ENCODE peak calls at places on chromosomes 5 and 9, in nine cellular contexts. One of them, this sample, is unnamed.
A peak's percentile ranks its signal among the peaks of the same experiment; 100 is the strongest.

GRCh38 chr9:87063246-87063645 is 115.9 kb upstream of the GAS1 start:
- DNase-seq in OCI-LY7: no peak
- DNase-seq in esophagus squamous epithelium: no peak
- DNase-seq in A549: no peak
- DNase-seq in CD8-positive, alpha-beta T cell: no peak
- DNase-seq in astrocyte of the cerebellum: peak; percentile 5
- DNase-seq in fibroblast of mammary gland: peak; percentile 85
- DNase-seq in AG10803: peak; percentile 93
- DNase-seq in tibial artery: peak; percentile 77
- DNase-seq in this sample: no peak

GRCh38 chr9:126663661-126664072 is 49.9 kb downstream of the LMX1B start:
- DNase-seq in fibroblast of mammary gland: no peak
- DNase-seq in esophagus squamous epithelium: no peak
- DNase-seq in AG10803: no peak
- DNase-seq in CD8-positive, alpha-beta T cell: no peak
- DNase-seq in tibial artery: no peak
- DNase-seq in astrocyte of the cerebellum: no peak
- DNase-seq in OCI-LY7: no peak
- DNase-seq in A549: no peak
- DNase-seq in this sample: no peak

GRCh38 chr9:34579819-34580185 is 9.7 kb downstream of the CNTFR start:
- DNase-seq in AG10803: no peak
- DNase-seq in astrocyte of the cerebellum: no peak
- DNase-seq in CD8-positive, alpha-beta T cell: no peak
- DNase-seq in tibial artery: no peak
- DNase-seq in A549: no peak
- DNase-seq in esophagus squamous epithelium: no peak
- DNase-seq in OCI-LY7: no peak
- DNase-seq in fibroblast of mammary gland: no peak
- DNase-seq in this sample: no peak

GRCh38 chr5:66849803-66850202 is 253.6 kb downstream of the MAST4 start:
- DNase-seq in AG10803: peak; percentile 56
- DNase-seq in A549: no peak
- DNase-seq in CD8-positive, alpha-beta T cell: no peak
- DNase-seq in astrocyte of the cerebellum: no peak
- DNase-seq in fibroblast of mammary gland: peak; percentile 46
- DNase-seq in tibial artery: no peak
- DNase-seq in esophagus squamous epithelium: no peak
- DNase-seq in OCI-LY7: no peak
- DNase-seq in this sample: no peak

GRCh38 chr5:168393773-168394172 is 92.5 kb upstream of the RARS1 start:
- DNase-seq in astrocyte of the cerebellum: no peak
- DNase-seq in tibial artery: no peak
- DNase-seq in esophagus squamous epithelium: no peak
- DNase-seq in AG10803: no peak
- DNase-seq in fibroblast of mammary gland: no peak
- DNase-seq in CD8-positive, alpha-beta T cell: no peak
- DNase-seq in OCI-LY7: no peak
- DNase-seq in A549: no peak
- DNase-seq in this sample: no peak

GRCh38 chr5:147369742-147370374 is 135.0 kb downstream of the STK32A start:
- DNase-seq in A549: peak; percentile 15
- DNase-seq in CD8-positive, alpha-beta T cell: no peak
- DNase-seq in esophagus squamous epithelium: no peak
- DNase-seq in AG10803: peak; percentile 12
- DNase-seq in tibial artery: no peak
- DNase-seq in astrocyte of the cerebellum: no peak
- DNase-seq in OCI-LY7: no peak
- DNase-seq in fibroblast of mammary gland: peak; percentile 45
- DNase-seq in this sample: no peak

GRCh38 chr5:127536687-127537086 is 19.2 kb downstream of the PRRC1 start:
- DNase-seq in fibroblast of mammary gland: peak; percentile 17
- DNase-seq in CD8-positive, alpha-beta T cell: no peak
- DNase-seq in tibial artery: no peak
- DNase-seq in astrocyte of the cerebellum: no peak
- DNase-seq in esophagus squamous epithelium: no peak
- DNase-seq in AG10803: peak; percentile 21
- DNase-seq in OCI-LY7: peak; percentile 11
- DNase-seq in A549: peak; percentile 12
- DNase-seq in this sample: no peak

GRCh38 chr9:137128158-137129088 is 10.5 kb upstream of the GRIN1 start:
- DNase-seq in A549: no peak
- DNase-seq in fibroblast of mammary gland: no peak
- DNase-seq in esophagus squamous epithelium: no peak
- DNase-seq in OCI-LY7: peak; percentile 65
- DNase-seq in CD8-positive, alpha-beta T cell: no peak
- DNase-seq in tibial artery: no peak
- DNase-seq in AG10803: no peak
- DNase-seq in astrocyte of the cerebellum: no peak
- DNase-seq in this sample: no peak

GRCh38 chr9:28073278-28073677 is 500.0 kb upstream of the C9orf72 start:
- DNase-seq in fibroblast of mammary gland: peak; percentile 45
- DNase-seq in OCI-LY7: peak; percentile 18
- DNase-seq in astrocyte of the cerebellum: peak; percentile 33
- DNase-seq in esophagus squamous epithelium: no peak
- DNase-seq in CD8-positive, alpha-beta T cell: no peak
- DNase-seq in AG10803: peak; percentile 52
- DNase-seq in A549: peak; percentile 3
- DNase-seq in tibial artery: no peak
- DNase-seq in this sample: peak; percentile 31

GRCh38 chr5:131212471-131213021 is 41.8 kb downstream of the LYRM7 start:
- DNase-seq in A549: no peak
- DNase-seq in fibroblast of mammary gland: no peak
- DNase-seq in astrocyte of the cerebellum: no peak
- DNase-seq in OCI-LY7: peak; percentile 73
- DNase-seq in AG10803: no peak
- DNase-seq in CD8-positive, alpha-beta T cell: no peak
- DNase-seq in esophagus squamous epithelium: no peak
- DNase-seq in tibial artery: no peak
- DNase-seq in this sample: no peak

GRCh38 chr9:76654575-76654974 is 109.7 kb upstream of the PCA3 start:
- DNase-seq in tibial artery: no peak
- DNase-seq in AG10803: peak; percentile 98
- DNase-seq in fibroblast of mammary gland: peak; percentile 96
- DNase-seq in astrocyte of the cerebellum: peak; percentile 86
- DNase-seq in OCI-LY7: no peak
- DNase-seq in esophagus squamous epithelium: no peak
- DNase-seq in CD8-positive, alpha-beta T cell: no peak
- DNase-seq in A549: no peak
- DNase-seq in this sample: peak; percentile 72

GRCh38 chr5:67816456-67816855 is 399.1 kb upstream of the PIK3R1 start:
- DNase-seq in fibroblast of mammary gland: peak; percentile 68
- DNase-seq in astrocyte of the cerebellum: no peak
- DNase-seq in tibial artery: no peak
- DNase-seq in A549: no peak
- DNase-seq in esophagus squamous epithelium: no peak
- DNase-seq in AG10803: peak; percentile 22
- DNase-seq in CD8-positive, alpha-beta T cell: no peak
- DNase-seq in OCI-LY7: no peak
- DNase-seq in this sample: no peak

GRCh38 chr5:107218457-107219193 is 452.1 kb downstream of the EFNA5 start:
- DNase-seq in astrocyte of the cerebellum: no peak
- DNase-seq in AG10803: peak; percentile 24
- DNase-seq in fibroblast of mammary gland: peak; percentile 28
- DNase-seq in tibial artery: no peak
- DNase-seq in OCI-LY7: no peak
- DNase-seq in A549: no peak
- DNase-seq in CD8-positive, alpha-beta T cell: no peak
- DNase-seq in esophagus squamous epithelium: no peak
- DNase-seq in this sample: no peak

GRCh38 chr5:177336112-177336511 is 15.4 kb downstream of the LMAN2 start:
- DNase-seq in astrocyte of the cerebellum: no peak
- DNase-seq in fibroblast of mammary gland: peak; percentile 25
- DNase-seq in AG10803: no peak
- DNase-seq in CD8-positive, alpha-beta T cell: no peak
- DNase-seq in A549: peak; percentile 62
- DNase-seq in OCI-LY7: peak; percentile 63
- DNase-seq in esophagus squamous epithelium: no peak
- DNase-seq in tibial artery: no peak
- DNase-seq in this sample: no peak

GRCh38 chr5:56077796-56078233 is 83.1 kb upstream of the IL6ST start:
- DNase-seq in fibroblast of mammary gland: no peak
- DNase-seq in CD8-positive, alpha-beta T cell: no peak
- DNase-seq in A549: no peak
- DNase-seq in OCI-LY7: no peak
- DNase-seq in tibial artery: no peak
- DNase-seq in astrocyte of the cerebellum: no peak
- DNase-seq in esophagus squamous epithelium: no peak
- DNase-seq in AG10803: no peak
- DNase-seq in this sample: no peak

GRCh38 chr9:15349892-15350761 is 43.1 kb upstream of the TTC39B start:
- DNase-seq in CD8-positive, alpha-beta T cell: no peak
- DNase-seq in esophagus squamous epithelium: no peak
- DNase-seq in OCI-LY7: no peak
- DNase-seq in tibial artery: no peak
- DNase-seq in fibroblast of mammary gland: peak; percentile 44
- DNase-seq in A549: peak; percentile 38
- DNase-seq in astrocyte of the cerebellum: no peak
- DNase-seq in AG10803: no peak
- DNase-seq in this sample: peak; percentile 18

GRCh38 chr9:87510251-87510683 is 12.6 kb downstream of the DAPK1 start:
- DNase-seq in OCI-LY7: no peak
- DNase-seq in esophagus squamous epithelium: no peak
- DNase-seq in fibroblast of mammary gland: no peak
- DNase-seq in A549: no peak
- DNase-seq in astrocyte of the cerebellum: no peak
- DNase-seq in tibial artery: no peak
- DNase-seq in CD8-positive, alpha-beta T cell: no peak
- DNase-seq in AG10803: no peak
- DNase-seq in this sample: no peak

GRCh38 chr5:125189451-125190051 is 443.1 kb upstream of the ZNF608 start:
- DNase-seq in esophagus squamous epithelium: no peak
- DNase-seq in A549: no peak
- DNase-seq in astrocyte of the cerebellum: no peak
- DNase-seq in OCI-LY7: no peak
- DNase-seq in tibial artery: no peak
- DNase-seq in CD8-positive, alpha-beta T cell: no peak
- DNase-seq in fibroblast of mammary gland: peak; percentile 75
- DNase-seq in AG10803: no peak
- DNase-seq in this sample: no peak

GRCh38 chr9:93254061-93254481 is 70.1 kb downstream of the WNK2 start:
- DNase-seq in tibial artery: peak; percentile 34
- DNase-seq in AG10803: no peak
- DNase-seq in A549: no peak
- DNase-seq in CD8-positive, alpha-beta T cell: no peak
- DNase-seq in fibroblast of mammary gland: no peak
- DNase-seq in astrocyte of the cerebellum: no peak
- DNase-seq in OCI-LY7: no peak
- DNase-seq in esophagus squamous epithelium: no peak
- DNase-seq in this sample: no peak

GRCh38 chr9:35599763-35600604 is 5.1 kb upstream of the TESK1 start:
- DNase-seq in OCI-LY7: no peak
- DNase-seq in tibial artery: no peak
- DNase-seq in A549: no peak
- DNase-seq in fibroblast of mammary gland: no peak
- DNase-seq in AG10803: no peak
- DNase-seq in astrocyte of the cerebellum: no peak
- DNase-seq in CD8-positive, alpha-beta T cell: no peak
- DNase-seq in esophagus squamous epithelium: no peak
- DNase-seq in this sample: no peak
- TF ChIP-seq CTCF in OCI-LY7: peak; percentile 23
- TF ChIP-seq CTCF in tibial artery: no peak
- TF ChIP-seq CTCF in A549: no peak
- TF ChIP-seq CTCF in fibroblast of mammary gland: peak; percentile 17
- TF ChIP-seq CTCF in AG10803: peak; percentile 15
- TF ChIP-seq CTCF in astrocyte of the cerebellum: no peak
- TF ChIP-seq CTCF in CD8-positive, alpha-beta T cell: no peak
- TF ChIP-seq CTCF in esophagus squamous epithelium: no peak
- TF ChIP-seq CTCF in this sample: no peak

GRCh38 chr5:77768978-77769377 is 7.2 kb downstream of the TBCA start:
- DNase-seq in OCI-LY7: no peak
- DNase-seq in fibroblast of mammary gland: no peak
- DNase-seq in CD8-positive, alpha-beta T cell: no peak
- DNase-seq in astrocyte of the cerebellum: peak; percentile 84
- DNase-seq in esophagus squamous epithelium: no peak
- DNase-seq in tibial artery: no peak
- DNase-seq in AG10803: peak; percentile 58
- DNase-seq in A549: no peak
- DNase-seq in this sample: no peak

GRCh38 chr5:77770293-77771005 is 5.7 kb downstream of the TBCA start:
- DNase-seq in A549: no peak
- DNase-seq in AG10803: no peak
- DNase-seq in OCI-LY7: no peak
- DNase-seq in esophagus squamous epithelium: no peak
- DNase-seq in astrocyte of the cerebellum: no peak
- DNase-seq in tibial artery: no peak
- DNase-seq in CD8-positive, alpha-beta T cell: no peak
- DNase-seq in fibroblast of mammary gland: no peak
- DNase-seq in this sample: no peak

GRCh38 chr5:77772729-77773128 is 3.4 kb downstream of the TBCA start:
- DNase-seq in astrocyte of the cerebellum: no peak
- DNase-seq in fibroblast of mammary gland: no peak
- DNase-seq in OCI-LY7: no peak
- DNase-seq in A549: no peak
- DNase-seq in tibial artery: no peak
- DNase-seq in CD8-positive, alpha-beta T cell: no peak
- DNase-seq in AG10803: no peak
- DNase-seq in esophagus squamous epithelium: no peak
- DNase-seq in this sample: no peak

GRCh38 chr5:77773734-77774280 is 2.3 kb downstream of the TBCA start:
- DNase-seq in AG10803: no peak
- DNase-seq in astrocyte of the cerebellum: no peak
- DNase-seq in OCI-LY7: no peak
- DNase-seq in CD8-positive, alpha-beta T cell: no peak
- DNase-seq in fibroblast of mammary gland: no peak
- DNase-seq in A549: no peak
- DNase-seq in esophagus squamous epithelium: no peak
- DNase-seq in tibial artery: no peak
- DNase-seq in this sample: no peak

GRCh38 chr5:77771452-77771851 is 4.7 kb downstream of the TBCA start:
- DNase-seq in fibroblast of mammary gland: no peak
- DNase-seq in astrocyte of the cerebellum: no peak
- DNase-seq in tibial artery: no peak
- DNase-seq in AG10803: no peak
- DNase-seq in CD8-positive, alpha-beta T cell: no peak
- DNase-seq in esophagus squamous epithelium: no peak
- DNase-seq in A549: no peak
- DNase-seq in OCI-LY7: no peak
- DNase-seq in this sample: no peak
- H3K4me3 ChIP-seq in fibroblast of mammary gland: no peak overlapping the region
- H3K4me3 ChIP-seq in astrocyte of the cerebellum: no peak overlapping the region
- H3K4me3 ChIP-seq in tibial artery: no peak overlapping the region
- H3K4me3 ChIP-seq in AG10803: no peak overlapping the region
- H3K4me3 ChIP-seq in CD8-positive, alpha-beta T cell: no peak overlapping the region
- H3K4me3 ChIP-seq in esophagus squamous epithelium: no peak overlapping the region
- H3K4me3 ChIP-seq in A549: no peak overlapping the region
- H3K4me3 ChIP-seq in OCI-LY7: no peak overlapping the region
- H3K4me3 ChIP-seq in this sample: no peak overlapping the region

GRCh38 chr9:80595192-80595591 is 1023.4 kb downstream of the TLE4 start:
- DNase-seq in astrocyte of the cerebellum: no peak
- DNase-seq in AG10803: no peak
- DNase-seq in tibial artery: no peak
- DNase-seq in OCI-LY7: no peak
- DNase-seq in A549: no peak
- DNase-seq in fibroblast of mammary gland: no peak
- DNase-seq in CD8-positive, alpha-beta T cell: no peak
- DNase-seq in esophagus squamous epithelium: no peak
- DNase-seq in this sample: no peak
- TF ChIP-seq CTCF in astrocyte of the cerebellum: no peak
- TF ChIP-seq CTCF in AG10803: no peak
- TF ChIP-seq CTCF in tibial artery: no peak
- TF ChIP-seq CTCF in OCI-LY7: no peak
- TF ChIP-seq CTCF in A549: no peak
- TF ChIP-seq CTCF in fibroblast of mammary gland: no peak
- TF ChIP-seq CTCF in CD8-positive, alpha-beta T cell: no peak
- TF ChIP-seq CTCF in esophagus squamous epithelium: no peak
- TF ChIP-seq CTCF in this sample: no peak

GRCh38 chr5:150626853-150627276 is 13.6 kb upstream of the SYNPO start:
- DNase-seq in astrocyte of the cerebellum: no peak
- DNase-seq in tibial artery: peak; percentile 90
- DNase-seq in OCI-LY7: no peak
- DNase-seq in esophagus squamous epithelium: no peak
- DNase-seq in A549: no peak
- DNase-seq in AG10803: no peak
- DNase-seq in fibroblast of mammary gland: no peak
- DNase-seq in CD8-positive, alpha-beta T cell: no peak
- DNase-seq in this sample: no peak
- H3K4me3 ChIP-seq in astrocyte of the cerebellum: no peak overlapping the region
- H3K4me3 ChIP-seq in tibial artery: peak overlapping the region; percentile 97
- H3K4me3 ChIP-seq in OCI-LY7: no peak overlapping the region
- H3K4me3 ChIP-seq in esophagus squamous epithelium: peak overlapping the region; percentile 79
- H3K4me3 ChIP-seq in A549: no peak overlapping the region
- H3K4me3 ChIP-seq in AG10803: no peak overlapping the region
- H3K4me3 ChIP-seq in fibroblast of mammary gland: no peak overlapping the region
- H3K4me3 ChIP-seq in CD8-positive, alpha-beta T cell: no peak overlapping the region
- H3K4me3 ChIP-seq in this sample: no peak overlapping the region

This sample was measured in retinal pigment epithelial cell.